ENCODE peak calls at places on chromosomes 13 and 19, in four cellular contexts. One of them, this sample, is unnamed.

GRCh38 chr13:58097831-58098230 is 466.3 kb downstream of the PCDH17 start:
- DNase-seq in H1: no peak
- DNase-seq in H9: no peak
- DNase-seq in IMR-90: no peak
- DNase-seq in this sample: no peak

GRCh38 chr19:18119243-18120105 is 21.9 kb downstream of the MAST3 start:
- DNase-seq in H9: no peak
- DNase-seq in IMR-90: no peak
- DNase-seq in H1: no peak
- DNase-seq in this sample: no peak

GRCh38 chr13:39655041-39655568 is 357 bp upstream of the COG6 start:
- DNase-seq in H1: no peak
- DNase-seq in H9: no peak
- DNase-seq in IMR-90: no peak
- DNase-seq in this sample: no peak

GRCh38 chr13:49097374-49097773 is 121.7 kb downstream of the FNDC3A start:
- DNase-seq in H1: no peak
- DNase-seq in H9: no peak
- DNase-seq in IMR-90: peak; percentile 85
- DNase-seq in this sample: no peak

GRCh38 chr13:110801044-110801443 is 87.5 kb downstream of the ING1 start:
- DNase-seq in H9: no peak
- DNase-seq in IMR-90: no peak
- DNase-seq in H1: no peak
- DNase-seq in this sample: peak; percentile 11

GRCh38 chr19:45771331-45771933 is 2.4 kb upstream of the SIX5 start:
- DNase-seq in H9: no peak
- DNase-seq in H1: no peak
- DNase-seq in IMR-90: no peak
- DNase-seq in this sample: no peak

GRCh38 chr13:48201044-48201443 is 32.0 kb upstream of the ITM2B start:
- DNase-seq in H9: no peak
- DNase-seq in H1: no peak
- DNase-seq in IMR-90: no peak
- DNase-seq in this sample: no peak

GRCh38 chr13:21231426-21231945 is 55.0 kb downstream of the MRPL57 start:
- DNase-seq in H1: no peak
- DNase-seq in IMR-90: no peak
- DNase-seq in H9: no peak
- DNase-seq in this sample: no peak

GRCh38 chr19:29467824-29468401 is 57.9 kb upstream of the VSTM2B start:
- DNase-seq in H9: peak; percentile 60
- DNase-seq in IMR-90: peak; percentile 21
- DNase-seq in H1: no peak
- DNase-seq in this sample: peak; percentile 71

GRCh38 chr19:40378509-40378908 is 11.5 kb downstream of the HIPK4 start:
- DNase-seq in H9: no peak
- DNase-seq in IMR-90: no peak
- DNase-seq in H1: no peak
- DNase-seq in this sample: no peak

DNA sequence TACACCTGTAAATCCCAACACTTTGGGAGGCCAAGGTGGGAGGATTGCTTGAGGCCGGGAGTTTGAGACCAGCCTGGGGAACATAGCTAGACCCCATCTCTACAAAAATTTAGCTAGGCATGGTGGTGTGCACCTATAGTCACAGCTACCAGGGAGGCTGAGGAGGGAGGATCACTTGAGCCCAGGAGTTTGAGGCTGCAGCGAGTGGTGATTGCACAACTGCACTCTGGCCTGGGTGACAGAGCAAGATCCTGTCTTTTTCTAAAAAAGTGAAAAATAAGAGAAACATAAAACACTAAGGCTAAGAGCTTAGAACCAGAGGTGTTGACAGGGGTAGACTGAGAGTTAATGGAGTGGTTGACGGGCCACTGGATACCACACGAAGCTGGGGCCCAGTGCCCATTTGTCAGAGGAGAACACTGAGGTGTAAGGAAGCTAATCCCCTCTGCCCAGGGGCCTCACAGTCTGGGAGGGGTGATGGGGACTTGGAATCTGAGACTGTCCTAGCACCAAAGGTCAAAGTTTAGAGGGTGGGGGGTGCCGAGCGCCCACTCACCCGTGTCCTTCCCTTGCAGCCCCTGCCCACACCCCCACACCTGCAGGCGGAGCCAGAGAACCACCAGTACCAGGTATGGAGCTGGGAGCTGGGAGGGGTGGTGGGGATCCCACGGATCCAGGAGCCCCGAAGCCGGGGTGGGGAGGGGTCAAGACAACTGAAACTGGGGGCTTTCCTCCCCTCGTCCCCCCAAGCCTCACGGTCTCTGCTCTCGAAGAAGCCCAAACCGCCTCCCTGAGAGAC is 10.9 kb downstream of the CEACAM19 start:
- DNase-seq in IMR-90: no peak
- DNase-seq in H1: no peak
- DNase-seq in H9: no peak
- DNase-seq in this sample: no peak
- H3K56ac ChIP-seq in IMR-90: no peak overlapping the region
- H3K56ac ChIP-seq in H1: no peak overlapping the region
- H3K56ac ChIP-seq in H9: no peak overlapping the region
- H3K56ac ChIP-seq in this sample: no peak overlapping the region

GRCh38 chr13:45796421-45796960 is 55.1 kb downstream of the SIAH3 start:
- DNase-seq in IMR-90: no peak
- DNase-seq in H9: no peak
- DNase-seq in H1: no peak
- DNase-seq in this sample: no peak
- H3K23ac ChIP-seq in IMR-90: no peak overlapping the region
- H3K23ac ChIP-seq in H9: no peak overlapping the region
- H3K23ac ChIP-seq in H1: no peak overlapping the region
- H3K23ac ChIP-seq in this sample: no peak overlapping the region

DNA sequence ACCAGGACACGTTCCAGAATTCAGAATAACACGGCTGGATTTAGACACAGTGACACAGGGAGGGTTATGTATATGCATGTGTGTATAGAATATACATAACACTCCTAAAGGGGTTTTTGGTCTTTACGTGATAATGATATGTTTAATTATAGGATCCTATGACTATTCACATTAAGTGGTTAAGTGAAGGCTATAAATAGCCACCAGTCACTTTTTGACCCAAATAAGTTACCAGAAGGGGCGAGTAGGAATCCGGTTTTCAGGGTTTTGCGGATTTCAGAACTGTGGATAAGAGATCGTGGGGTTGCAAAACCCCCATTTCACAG is 6.9 kb downstream of the ANGPTL6 start:
- DNase-seq in H9: no peak
- DNase-seq in H1: no peak
- DNase-seq in IMR-90: no peak
- DNase-seq in this sample: no peak
- H3K56ac ChIP-seq in H9: no peak overlapping the region
- H3K56ac ChIP-seq in H1: no peak overlapping the region
- H3K56ac ChIP-seq in IMR-90: no peak overlapping the region
- H3K56ac ChIP-seq in this sample: no peak overlapping the region

GRCh38 chr19:39232708-39233107 is 12.1 kb downstream of the IFNL3 start:
- DNase-seq in H1: no peak
- DNase-seq in H9: no peak
- DNase-seq in IMR-90: no peak
- DNase-seq in this sample: no peak

GRCh38 chr19:39237200-39238184 is 7.3 kb downstream of the IFNL3 start:
- DNase-seq in H9: peak; percentile 71
- DNase-seq in H1: no peak
- DNase-seq in IMR-90: no peak
- DNase-seq in this sample: peak; percentile 41

GRCh38 chr19:39238944-39239343 is 5.9 kb downstream of the IFNL3 start:
- DNase-seq in H1: no peak
- DNase-seq in IMR-90: no peak
- DNase-seq in H9: no peak
- DNase-seq in this sample: no peak

GRCh38 chr19:39238209-39238608 is 6.6 kb downstream of the IFNL3 start:
- DNase-seq in H1: no peak
- DNase-seq in H9: no peak
- DNase-seq in IMR-90: no peak
- DNase-seq in this sample: no peak

GRCh38 chr19:39236527-39236926 is 8.3 kb downstream of the IFNL3 start:
- DNase-seq in H1: no peak
- DNase-seq in IMR-90: no peak
- DNase-seq in H9: no peak
- DNase-seq in this sample: no peak
- H3K23ac ChIP-seq in H1: no peak overlapping the region
- H3K23ac ChIP-seq in IMR-90: no peak overlapping the region
- H3K23ac ChIP-seq in H9: no peak overlapping the region
- H3K23ac ChIP-seq in this sample: no peak overlapping the region

GRCh38 chr19:14112809-14113385 is 4.7 kb downstream of the PRKACA start:
- DNase-seq in H1: no peak
- DNase-seq in H9: no peak
- DNase-seq in IMR-90: no peak
- DNase-seq in this sample: no peak
- H3K56ac ChIP-seq in H1: no peak overlapping the region
- H3K56ac ChIP-seq in H9: no peak overlapping the region
- H3K56ac ChIP-seq in IMR-90: no peak overlapping the region
- H3K56ac ChIP-seq in this sample: peak overlapping the region; percentile 59